ENCODE peak calls at places on chromosomes 11 and 22, in nine cellular contexts. V is breast epithelium, I is GM12878, P is suprapubic skin, Z is HL-60, C is prostate gland, L is HepG2, S is stomach, D is transverse colon. Q is an unnamed sample.
A peak's percentile ranks its signal among the peaks of the same experiment; 100 is the strongest.

GRCh38 chr11:13674799-13675509 is 6.5 kb downstream of the FAR1 start:
- DNase-seq in V (no peak), I (no peak), P (no peak), Z (peak; percentile 87), C (no peak), L (no peak), S (no peak), D (no peak), Q (no peak)

GRCh38 chr11:18721576-18722292 is 4.3 kb downstream of the IGSF22 start:
- DNase-seq in V (no peak), I (no peak), P (no peak), Z (peak; percentile 38), C (peak; percentile 28), L (no peak), S (peak; percentile 40), D (peak; percentile 57), Q (peak; percentile 58)

GRCh38 chr11:48307760-48308386 is 1.9 kb downstream of the OR4S1 start:
- DNase-seq in V (no peak), I (no peak), P (no peak), Z (peak; percentile 65), C (peak; percentile 12), L (peak; percentile 53), S (peak; percentile 70), D (peak; percentile 61), Q (peak; percentile 69)

GRCh38 chr11:33934450-33934849 is 42.6 kb upstream of the LMO2 start:
- DNase-seq in V (no peak), I (no peak), P (no peak), Z (no peak), C (no peak), L (no peak), S (no peak), D (no peak), Q (no peak)

GRCh38 chr11:45816614-45817013 is 11.7 kb downstream of the SLC35C1 start:
- DNase-seq in V (no peak), I (no peak), P (peak; percentile 30), Z (no peak), C (no peak), L (no peak), S (no peak), D (peak; percentile 19), Q (no peak)

GRCh38 chr11:119584193-119585037 is 144.6 kb downstream of the NECTIN1 start:
- DNase-seq in V (no peak), I (no peak), P (peak; percentile 72), Z (peak; percentile 80), C (peak; percentile 75), L (no peak), S (peak; percentile 60), D (no peak), Q (no peak)

GRCh38 chr11:131408011-131408640 is 37.7 kb downstream of the NTM start:
- DNase-seq in V (no peak), I (no peak), P (no peak), Z (peak; percentile 83), C (no peak), L (peak; percentile 38), S (peak; percentile 33), D (no peak), Q (peak; percentile 20)

GRCh38 chr11:18707811-18708340 is 9.3 kb downstream of the TMEM86A start:
- DNase-seq in V (peak; percentile 47), I (no peak), P (peak; percentile 57), Z (no peak), C (no peak), L (no peak), S (no peak), D (no peak), Q (no peak)

GRCh38 chr11:73139476-73140198 is 2.5 kb downstream of the FCHSD2 start:
- DNase-seq in V (no peak), I (no peak), P (no peak), Z (no peak), C (no peak), L (peak; percentile 72), S (no peak), D (no peak), Q (no peak)

GRCh38 chr11:132114185-132114584 is 743.8 kb downstream of the NTM start:
- DNase-seq in V (no peak), I (no peak), P (no peak), Z (peak; percentile 11), C (no peak), L (no peak), S (peak; percentile 46), D (peak; percentile 18), Q (no peak)

DNA sequence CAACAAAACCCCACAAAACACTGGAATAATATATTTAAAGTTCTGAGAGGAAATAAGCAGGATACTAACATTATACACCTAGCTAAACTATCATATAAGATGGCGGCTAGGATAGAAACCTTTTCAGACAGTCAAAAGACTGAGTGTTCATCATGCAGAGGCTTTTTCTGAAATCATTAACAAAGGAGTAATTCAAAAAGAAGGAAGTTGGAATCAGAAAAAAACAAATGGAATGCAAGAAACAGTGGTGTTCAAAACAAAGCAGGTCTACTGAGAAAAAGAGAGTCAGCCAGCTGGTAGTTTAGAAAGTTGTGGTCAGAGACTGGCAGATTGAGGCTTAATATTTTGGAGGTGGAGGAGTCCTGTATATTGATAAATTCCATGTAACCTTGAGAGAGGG is 30.1 kb upstream of the ZBTB44 start:
- DNase-seq in V (no peak), I (no peak), P (no peak), Z (no peak), C (no peak), L (no peak), S (no peak), D (no peak), Q (no peak)
- TF ChIP-seq POLR2AphosphoS5 in V (no peak), I (no peak), P (no peak), Z (no peak), C (no peak), L (no peak), S (no peak), D (no peak), Q (no peak)

DNA sequence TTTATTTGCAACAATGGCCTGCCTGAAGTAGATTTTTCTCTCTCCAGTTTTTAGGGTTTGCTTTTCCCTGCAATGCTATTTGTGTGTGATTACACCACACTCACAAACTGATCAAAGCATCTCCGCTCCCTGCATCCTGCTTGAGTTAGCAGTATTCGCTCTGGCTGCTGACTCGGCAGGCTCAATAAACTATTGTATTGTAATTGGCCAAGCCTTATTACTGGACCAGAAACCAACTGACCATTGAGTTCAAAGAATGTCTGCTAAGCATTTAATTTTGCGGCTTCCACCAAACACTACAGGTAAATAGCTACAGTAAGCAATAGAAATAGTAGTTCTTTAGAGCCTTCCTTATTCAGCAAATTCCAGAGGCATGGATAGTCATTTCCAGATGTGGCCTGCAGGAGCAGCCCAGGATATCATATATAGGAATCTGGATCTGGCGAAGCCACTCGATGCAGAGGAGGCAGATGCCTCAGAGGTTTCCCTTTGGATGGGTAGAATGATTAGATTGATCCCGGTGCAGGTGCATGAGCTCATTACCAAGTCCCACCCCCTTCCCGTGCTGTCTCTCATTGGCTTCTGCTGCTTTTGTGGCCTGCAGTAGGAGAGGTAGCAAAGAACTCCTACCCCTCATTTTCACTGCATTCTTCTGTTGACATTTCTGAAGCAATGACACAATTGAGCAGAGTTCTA is 77.3 kb downstream of the COMMD9 start:
- DNase-seq in V (no peak), I (no peak), P (no peak), Z (no peak), C (no peak), L (no peak), S (no peak), D (no peak), Q (no peak)
- H3K27ac ChIP-seq in V (no peak overlapping the region), I (no peak overlapping the region), P (no peak overlapping the region), Z (no peak overlapping the region), C (no peak overlapping the region), L (no peak overlapping the region), S (no peak overlapping the region), D (no peak overlapping the region), Q (no peak overlapping the region)

GRCh38 chr22:37672920-37673453 is 2.4 kb upstream of the LGALS1 start:
- DNase-seq in V (no peak), I (no peak), P (no peak), Z (peak; percentile 57), C (no peak), L (no peak), S (no peak), D (peak; percentile 49), Q (no peak)

GRCh38 chr22:37674951-37675929 is at the start of gene LGALS1:
- DNase-seq in V (peak; percentile 88), I (no peak), P (peak; percentile 98), Z (peak; percentile 92), C (peak; percentile 91), L (peak; percentile 81), S (peak; percentile 94), D (peak; percentile 95), Q (peak; percentile 69)

GRCh38 chr22:37676691-37677627 is 1.5 kb downstream of the LGALS1 start:
- DNase-seq in V (peak; percentile 73), I (no peak), P (peak; percentile 93), Z (peak; percentile 94), C (peak; percentile 76), L (peak; percentile 75), S (peak; percentile 85), D (peak; percentile 93), Q (peak; percentile 61)

GRCh38 chr22:37675930-37676571 is 615 bp downstream of the LGALS1 start:
- DNase-seq in V (no peak), I (no peak), P (no peak), Z (peak; percentile 28), C (no peak), L (no peak), S (no peak), D (peak; percentile 50), Q (no peak)

GRCh38 chr22:37674248-37674647 is 1.2 kb upstream of the LGALS1 start:
- DNase-seq in V (no peak), I (no peak), P (no peak), Z (no peak), C (no peak), L (no peak), S (no peak), D (no peak), Q (no peak)
- H3K4me3 ChIP-seq in V (no peak overlapping the region), I (no peak overlapping the region), P (no peak overlapping the region), Z (no peak overlapping the region), C (no peak overlapping the region), L (no peak overlapping the region), S (no peak overlapping the region), D (no peak overlapping the region), Q (no peak overlapping the region)

DNA sequence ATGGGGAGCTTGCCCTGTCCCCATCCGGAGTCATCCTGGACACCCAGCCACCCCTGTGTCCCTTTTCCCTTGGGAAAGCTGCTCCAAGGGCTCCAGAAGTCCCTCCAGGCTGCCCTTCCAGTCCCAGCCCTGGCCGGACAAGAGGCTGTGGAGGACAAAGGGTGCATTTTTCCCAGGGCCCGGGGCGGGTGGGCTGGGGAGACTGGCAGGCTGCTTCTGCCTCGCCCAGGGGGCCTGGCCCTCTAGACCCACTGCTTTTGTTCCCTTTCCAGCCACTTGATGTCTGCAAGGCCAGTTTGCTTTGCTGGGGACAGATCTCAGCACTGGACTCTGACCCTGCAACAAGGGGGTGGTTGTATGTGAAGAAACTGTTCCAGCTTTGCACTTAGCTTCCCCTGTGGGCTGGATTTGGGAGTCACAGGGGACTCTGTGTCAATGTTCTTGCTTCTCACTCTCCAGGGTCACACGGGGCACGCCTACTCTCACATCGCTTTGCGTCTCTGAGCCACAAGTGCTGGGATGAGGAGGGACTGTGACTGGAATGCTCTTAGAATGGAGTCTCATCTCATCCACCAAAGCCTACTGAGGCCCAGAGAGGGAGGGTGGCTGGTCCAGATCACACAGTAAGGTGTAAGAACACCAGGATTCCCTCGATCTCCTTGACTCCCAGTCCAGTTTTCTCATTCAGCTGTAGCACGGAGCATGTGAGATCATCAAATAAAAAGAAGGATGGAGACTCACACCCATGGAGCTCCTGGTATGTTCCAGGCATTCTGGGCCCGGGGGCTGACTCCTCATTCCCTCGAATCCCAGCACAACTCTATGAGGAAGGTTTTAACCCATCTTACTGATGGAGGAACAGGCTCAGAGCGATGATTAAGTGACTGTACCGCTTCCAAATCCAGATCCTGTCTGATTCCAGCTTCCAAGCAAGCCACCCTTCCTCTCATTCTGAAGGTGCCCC is 59.9 kb downstream of the FBXO7 start:
- DNase-seq in V (no peak), I (no peak), P (peak; percentile 70), Z (no peak), C (no peak), L (peak; percentile 87), S (peak; percentile 34), D (peak; percentile 39), Q (no peak)
- TF ChIP-seq POLR2AphosphoS5 in V (peak; percentile 10), I (no peak), P (no peak), Z (no peak), C (no peak), L (peak; percentile 45), S (peak; percentile 9), D (peak; percentile 16), Q (no peak)

Q was measured in Panc1.